ENCODE peak calls at places on chromosomes 16 and 17, in five cellular contexts. L is mucosa of gallbladder, S is fibroblast of lung, U is EL, V is IMR-90. T is an unnamed sample.

GRCh38 chr16:4692460-4693295 is 684 bp upstream of the NUDT16L1 start:
- DNase-seq in S (no peak), L (peak; percentile 19), U (no peak), V (no peak), T (no peak)

GRCh38 chr16:66889622-66890021 is 9.3 kb downstream of the PDP2 start:
- DNase-seq in S (no peak), U (no peak), L (no peak), V (no peak), T (no peak)

GRCh38 chr17:1107777-1108559 is 71.8 kb downstream of the ABR start:
- DNase-seq in S (no peak), V (no peak), L (peak; percentile 53), U (no peak), T (no peak)

GRCh38 chr17:81309859-81310839 is 15.0 kb upstream of the SLC38A10 start:
- DNase-seq in U (no peak), S (no peak), L (no peak), V (no peak), T (no peak)

GRCh38 chr17:77540531-77540930 is 399.8 kb downstream of the SEC14L1 start:
- DNase-seq in V (no peak), S (no peak), U (no peak), L (no peak), T (no peak)

GRCh38 chr17:59671386-59671785 is 35.8 kb downstream of the PTRH2 start:
- DNase-seq in L (no peak), S (no peak), U (no peak), V (peak; percentile 20), T (no peak)

GRCh38 chr17:68771867-68772515 is 170.8 kb upstream of the FAM20A start:
- DNase-seq in V (peak; percentile 75), S (peak; percentile 60), U (peak; percentile 70), L (peak; percentile 53), T (peak; percentile 54)

GRCh38 chr17:58354541-58355216 is 2.7 kb upstream of the SUPT4H1 start:
- DNase-seq in L (no peak), S (no peak), V (no peak), U (no peak), T (peak; percentile 5)

GRCh38 chr16:25950586-25951201 is 258.9 kb downstream of the HS3ST4 start:
- DNase-seq in U (no peak), S (no peak), V (no peak), L (no peak), T (no peak)

GRCh38 chr16:53692146-53692545 is 11.5 kb downstream of the RPGRIP1L start:
- DNase-seq in S (no peak), V (no peak), L (no peak), U (no peak), T (no peak)

GRCh38 chr16:11400076-11400475 is 54.8 kb downstream of the RMI2 start:
- DNase-seq in S (no peak), U (no peak), V (no peak), L (no peak), T (no peak)

GRCh38 chr17:80789356-80789902 is 202.2 kb upstream of the CHMP6 start:
- DNase-seq in S (peak; percentile 89), V (peak; percentile 97), L (no peak), U (peak; percentile 93), T (no peak)

GRCh38 chr17:41377546-41377945 is 4.6 kb downstream of the KRT34 start:
- DNase-seq in V (peak; percentile 37), U (peak; percentile 55), S (peak; percentile 19), L (no peak), T (no peak)

GRCh38 chr17:72608436-72608835 is 484.1 kb downstream of the SLC39A11 start:
- DNase-seq in U (no peak), V (no peak), S (no peak), L (no peak), T (no peak)

GRCh38 chr16:87653234-87653633 is 50.9 kb downstream of the JPH3 start:
- DNase-seq in V (peak; percentile 2), S (peak; percentile 3), U (no peak), L (no peak), T (no peak)

GRCh38 chr17:50358177-50358576 is 12.3 kb downstream of the XYLT2 start:
- DNase-seq in U (no peak), V (no peak), L (no peak), S (no peak), T (no peak)

GRCh38 chr17:48023408-48024148 is 14.0 kb downstream of the COPZ2 start:
- DNase-seq in U (peak; percentile 82), L (peak; percentile 78), V (peak; percentile 32), S (peak; percentile 65), T (no peak)

GRCh38 chr17:64331946-64332493 is 58.6 kb downstream of the PECAM1 start:
- DNase-seq in U (peak; percentile 24), L (no peak), V (no peak), S (peak; percentile 30), T (no peak)

GRCh38 chr16:24769806-24770205 is 40.4 kb downstream of the TNRC6A start:
- DNase-seq in U (no peak), S (peak; percentile 41), L (no peak), V (peak; percentile 73), T (no peak)

GRCh38 chr16:56372013-56372634 is 53.2 kb downstream of the AMFR start:
- DNase-seq in S (no peak), V (no peak), U (no peak), L (no peak), T (no peak)

GRCh38 chr17:7862692-7863437 is 5.1 kb downstream of the CYB5D1 start:
- DNase-seq in U (peak; percentile 59), V (peak; percentile 54), S (peak; percentile 39), L (no peak), T (no peak)

GRCh38 chr17:59097876-59098275 is 8.8 kb downstream of the TRIM37 start:
- DNase-seq in L (no peak), U (no peak), S (no peak), V (no peak), T (no peak)

GRCh38 chr16:49019826-49020401 is 261.7 kb downstream of the CBLN1 start:
- DNase-seq in S (peak; percentile 50), L (no peak), U (no peak), V (no peak), T (no peak)

GRCh38 chr17:15262291-15263205 is 2.6 kb downstream of the PMP22 start:
- DNase-seq in U (peak; percentile 91), L (peak; percentile 77), S (peak; percentile 89), V (peak; percentile 83), T (no peak)

GRCh38 chr16:57266531-57267268 is 17.8 kb downstream of the PLLP start:
- DNase-seq in V (no peak), L (peak; percentile 47), S (peak; percentile 29), U (no peak), T (peak; percentile 31)

GRCh38 chr16:10080031-10080772 is 102.0 kb downstream of the GRIN2A start:
- DNase-seq in S (peak; percentile 97), U (peak; percentile 95), L (peak; percentile 81), V (no peak), T (no peak)

GRCh38 chr16:3259097-3259496 is 2.7 kb upstream of the MEFV start:
- DNase-seq in U (peak; percentile 32), S (no peak), L (peak; percentile 45), V (no peak), T (no peak)

GRCh38 chr16:46747777-46748651 is at the start of gene MYLK3:
- DNase-seq in U (peak; percentile 8), V (no peak), L (no peak), S (no peak), T (no peak)

GRCh38 chr17:12047977-12048376 is 27.3 kb downstream of the MAP2K4 start:
- DNase-seq in L (no peak), V (no peak), U (peak; percentile 37), S (peak; percentile 18), T (no peak)

GRCh38 chr16:88069397-88070168 is 118.3 kb downstream of the BANP start:
- DNase-seq in S (no peak), V (no peak), U (no peak), L (no peak), T (peak; percentile 94)

T was measured in GM13977.